ENCODE peak calls at places on chromosomes 7 and 10, in four cellular contexts. One of them, this sample, is unnamed.

GRCh38 chr7:18694911-18695310 is 199.4 kb downstream of the HDAC9 start:
- DNase-seq in HepG2: no peak
- DNase-seq in K562: no peak
- DNase-seq in A549: no peak
- DNase-seq in this sample: no peak

GRCh38 chr7:124992881-124993562 is 63.4 kb upstream of the POT1 start:
- DNase-seq in HepG2: no peak
- DNase-seq in K562: peak
- DNase-seq in A549: peak
- DNase-seq in this sample: no peak

GRCh38 chr10:59283456-59284082 is 78.8 kb downstream of the FAM13C start:
- DNase-seq in HepG2: no peak
- DNase-seq in K562: no peak
- DNase-seq in A549: no peak
- DNase-seq in this sample: peak

GRCh38 chr10:68560916-68561691 is 967 bp downstream of the TET1 start:
- DNase-seq in HepG2: peak
- DNase-seq in K562: peak
- DNase-seq in A549: no peak
- DNase-seq in this sample: peak

GRCh38 chr7:22356855-22357310 is at the start of gene RAPGEF5:
- DNase-seq in HepG2: no peak
- DNase-seq in K562: no peak
- DNase-seq in A549: peak
- DNase-seq in this sample: peak

GRCh38 chr7:34622771-34623250 is 35.2 kb upstream of the NPSR1 start:
- DNase-seq in HepG2: no peak
- DNase-seq in K562: no peak
- DNase-seq in A549: no peak
- DNase-seq in this sample: no peak

GRCh38 chr7:127447326-127447945 is 54.9 kb upstream of the ZNF800 start:
- DNase-seq in HepG2: peak
- DNase-seq in K562: peak
- DNase-seq in A549: no peak
- DNase-seq in this sample: peak

GRCh38 chr7:100430450-100431285 is 1.0 kb downstream of the MEPCE start:
- DNase-seq in HepG2: no peak
- DNase-seq in K562: peak
- DNase-seq in A549: no peak
- DNase-seq in this sample: peak

GRCh38 chr7:32298403-32299132 is 191.6 kb downstream of the LSM5 start:
- DNase-seq in HepG2: no peak
- DNase-seq in K562: peak
- DNase-seq in A549: peak
- DNase-seq in this sample: peak

GRCh38 chr10:74282151-74282852 is 131.3 kb downstream of the ADK start:
- DNase-seq in HepG2: no peak
- DNase-seq in K562: no peak
- DNase-seq in A549: no peak
- DNase-seq in this sample: peak

GRCh38 chr7:135077642-135078041 is 70.2 kb upstream of the TMEM140 start:
- DNase-seq in HepG2: no peak
- DNase-seq in K562: peak
- DNase-seq in A549: no peak
- DNase-seq in this sample: no peak

GRCh38 chr7:127957886-127958285 is 73.4 kb downstream of the LRRC4 start:
- DNase-seq in HepG2: no peak
- DNase-seq in K562: no peak
- DNase-seq in A549: no peak
- DNase-seq in this sample: no peak

GRCh38 chr7:81527651-81528050 is 242.2 kb downstream of the HGF start:
- DNase-seq in HepG2: peak
- DNase-seq in K562: no peak
- DNase-seq in A549: no peak
- DNase-seq in this sample: no peak

GRCh38 chr7:95493247-95493646 is 7.5 kb downstream of the ASB4 start:
- DNase-seq in HepG2: no peak
- DNase-seq in K562: no peak
- DNase-seq in A549: no peak
- DNase-seq in this sample: no peak

GRCh38 chr10:87546971-87547413 is 42.3 kb downstream of the MINPP1 start:
- DNase-seq in HepG2: no peak
- DNase-seq in K562: no peak
- DNase-seq in A549: no peak
- DNase-seq in this sample: no peak

GRCh38 chr10:98309366-98310355 is 41.7 kb upstream of the LOXL4 start:
- DNase-seq in HepG2: peak
- DNase-seq in K562: peak
- DNase-seq in A549: peak
- DNase-seq in this sample: peak

GRCh38 chr10:100934084-100934659 is 21.4 kb downstream of the SLF2 start:
- DNase-seq in HepG2: peak
- DNase-seq in K562: peak
- DNase-seq in A549: no peak
- DNase-seq in this sample: peak

GRCh38 chr10:15427836-15428414 is 56.8 kb upstream of the FAM171A1 start:
- DNase-seq in HepG2: peak
- DNase-seq in K562: peak
- DNase-seq in A549: no peak
- DNase-seq in this sample: peak

GRCh38 chr7:41135511-41135910 is 567.4 kb downstream of the INHBA start:
- DNase-seq in HepG2: no peak
- DNase-seq in K562: no peak
- DNase-seq in A549: no peak
- DNase-seq in this sample: no peak

GRCh38 chr10:69201045-69201444 is 19.1 kb upstream of the HKDC1 start:
- DNase-seq in HepG2: no peak
- DNase-seq in K562: no peak
- DNase-seq in A549: no peak
- DNase-seq in this sample: no peak

GRCh38 chr7:14836571-14837189 is 65.9 kb downstream of the DGKB start:
- DNase-seq in HepG2: no peak
- DNase-seq in K562: no peak
- DNase-seq in A549: no peak
- DNase-seq in this sample: no peak

GRCh38 chr10:43304687-43305333 is 37.9 kb upstream of the RASGEF1A start:
- DNase-seq in HepG2: no peak
- DNase-seq in K562: peak
- DNase-seq in A549: peak
- DNase-seq in this sample: peak

GRCh38 chr10:3866347-3866746 is 81.3 kb upstream of the KLF6 start:
- DNase-seq in HepG2: no peak
- DNase-seq in K562: no peak
- DNase-seq in A549: no peak
- DNase-seq in this sample: no peak

GRCh38 chr10:13839430-13839986 is 252.7 kb downstream of the PRPF18 start:
- DNase-seq in HepG2: no peak
- DNase-seq in K562: no peak
- DNase-seq in A549: no peak
- DNase-seq in this sample: no peak

GRCh38 chr7:91286432-91286831 is 22.2 kb downstream of the FZD1 start:
- DNase-seq in HepG2: no peak
- DNase-seq in K562: peak
- DNase-seq in A549: no peak
- DNase-seq in this sample: no peak
- TF ChIP-seq MAX in HepG2: no peak
- TF ChIP-seq MAX in K562: no peak
- TF ChIP-seq MAX in A549: no peak
- TF ChIP-seq MAX in this sample: no peak

DNA sequence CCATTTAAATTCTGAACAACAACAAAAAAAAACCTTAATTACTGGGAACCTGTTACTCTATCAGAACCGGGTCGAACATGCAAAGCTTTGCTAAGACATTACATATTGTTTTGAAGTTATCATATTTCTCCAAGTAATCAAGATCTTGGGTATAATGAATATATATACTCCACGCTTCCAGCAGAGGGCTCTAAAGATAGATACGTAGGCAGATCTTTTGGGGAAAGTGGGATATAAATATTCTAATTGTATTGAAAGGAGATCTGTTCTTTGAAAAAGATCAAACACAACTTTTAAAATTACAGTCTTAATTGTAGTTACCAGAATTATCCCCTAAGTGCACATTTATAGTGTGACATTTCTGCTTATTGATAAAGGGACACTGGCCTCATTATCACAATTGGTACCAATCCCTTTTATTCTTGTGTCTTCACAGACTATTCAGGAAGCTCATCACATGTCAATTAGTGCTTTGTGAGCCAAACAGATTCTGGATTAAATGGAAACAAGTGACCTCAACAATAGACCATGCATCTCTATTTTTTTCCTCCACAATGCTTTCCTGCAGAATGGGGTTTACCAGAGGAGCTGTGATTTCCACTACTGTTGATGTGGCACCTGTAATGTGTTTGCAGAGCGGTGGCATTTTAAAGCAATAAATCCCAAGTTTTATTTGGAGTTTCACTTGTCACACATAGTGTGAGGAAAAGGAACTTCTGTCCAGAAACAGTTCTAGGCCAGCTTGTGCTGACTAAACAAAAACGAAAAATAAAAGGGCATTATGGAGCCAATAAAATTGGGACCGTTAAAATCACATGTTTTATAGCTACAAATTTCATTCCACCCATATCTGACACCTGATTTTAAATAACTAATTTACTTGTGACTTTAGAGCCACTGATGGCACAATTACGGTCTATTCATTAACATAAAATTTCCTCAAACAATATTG is 122.4 kb downstream of the CTTNBP2 start:
- DNase-seq in HepG2: peak
- DNase-seq in K562: peak
- DNase-seq in A549: peak
- DNase-seq in this sample: peak
- TF ChIP-seq USF2 in HepG2: no peak
- TF ChIP-seq USF2 in K562: no peak
- TF ChIP-seq USF2 in A549: no peak
- TF ChIP-seq USF2 in this sample: no peak

GRCh38 chr10:71623098-71623985 is 96.2 kb downstream of the C10orf105 start:
- DNase-seq in HepG2: no peak
- DNase-seq in K562: peak
- DNase-seq in A549: peak
- DNase-seq in this sample: no peak
- TF ChIP-seq SMC3 in HepG2: no peak
- TF ChIP-seq SMC3 in K562: peak
- TF ChIP-seq SMC3 in A549: no peak
- TF ChIP-seq SMC3 in this sample: no peak

GRCh38 chr7:45435846-45436245 is 138.3 kb upstream of the ADCY1 start:
- DNase-seq in HepG2: no peak
- DNase-seq in K562: no peak
- DNase-seq in A549: peak
- DNase-seq in this sample: no peak
- TF ChIP-seq MAX in HepG2: no peak
- TF ChIP-seq MAX in K562: no peak
- TF ChIP-seq MAX in A549: no peak
- TF ChIP-seq MAX in this sample: no peak

GRCh38 chr7:37354661-37355131 is 94.0 kb downstream of the ELMO1 start:
- DNase-seq in HepG2: no peak
- DNase-seq in K562: peak
- DNase-seq in A549: no peak
- DNase-seq in this sample: no peak
- TF ChIP-seq USF2 in HepG2: no peak
- TF ChIP-seq USF2 in K562: no peak
- TF ChIP-seq USF2 in A549: no peak
- TF ChIP-seq USF2 in this sample: no peak

DNA sequence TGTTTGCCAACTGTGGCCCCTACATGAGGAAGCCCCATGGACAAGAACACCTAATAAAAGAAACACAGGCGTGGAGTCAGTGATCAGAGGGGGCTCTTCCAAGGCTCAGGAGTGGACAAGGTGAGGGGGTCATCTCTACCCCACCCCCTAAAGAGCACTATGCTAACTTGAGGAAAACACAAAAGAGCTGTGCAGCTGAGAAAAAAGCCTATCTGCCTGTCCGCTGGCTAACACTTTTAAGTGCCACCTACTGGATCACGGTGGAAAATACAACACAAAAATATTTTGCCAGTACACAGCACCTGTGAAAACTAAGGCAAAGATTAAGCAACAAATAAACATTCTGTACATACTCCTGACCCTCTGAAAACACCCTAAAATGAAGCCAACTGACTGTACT is 53.1 kb upstream of the COBL start:
- DNase-seq in HepG2: no peak
- DNase-seq in K562: peak
- DNase-seq in A549: no peak
- DNase-seq in this sample: no peak
- TF ChIP-seq SMC3 in HepG2: peak
- TF ChIP-seq SMC3 in K562: no peak
- TF ChIP-seq SMC3 in A549: peak
- TF ChIP-seq SMC3 in this sample: peak

This sample was measured in SK-N-SH.